ENCODE peak calls at places on chromosomes 11 and 22, in nine cellular contexts. M is left colon, Z is DMS153, Q is activated gamma-delta T cell, A is NCI-H146, G is RWPE1, D is H7, E is GOT3, J is GM03348. C is an unnamed sample.

GRCh38 chr11:69614085-69614484 is 26.9 kb upstream of the CCND1 start:
- DNase-seq in M (no peak), J (no peak), Z (no peak), Q (no peak), G (no peak), D (no peak), E (no peak), A (no peak), C (no peak)

GRCh38 chr11:1934326-1935155 is 12.6 kb upstream of the MRPL23 start:
- DNase-seq in A (no peak), D (peak), E (no peak), M (peak), Q (no peak), G (no peak), J (peak), Z (no peak), C (no peak)

GRCh38 chr22:31085493-31085824 is 4.3 kb downstream of the SMTN start:
- DNase-seq in J (peak), D (no peak), A (no peak), M (peak), Z (no peak), E (no peak), Q (no peak), G (no peak), C (no peak)

GRCh38 chr22:47316020-47316419 is 553.6 kb downstream of the TBC1D22A start:
- DNase-seq in Q (no peak), Z (peak), M (no peak), E (no peak), G (no peak), A (no peak), J (no peak), D (no peak), C (no peak)

GRCh38 chr11:122193457-122193856 is 77.4 kb upstream of the BLID start:
- DNase-seq in Z (no peak), M (no peak), Q (no peak), E (no peak), J (no peak), A (no peak), G (no peak), D (no peak), C (no peak)

GRCh38 chr11:63508009-63508408 is 2.1 kb downstream of the LGALS12 start:
- DNase-seq in D (peak), G (no peak), Q (no peak), A (peak), Z (no peak), J (no peak), M (no peak), E (no peak), C (no peak)

GRCh38 chr22:44714703-44715350 is 12.8 kb downstream of the PRR5 start:
- DNase-seq in Q (no peak), D (no peak), M (no peak), J (no peak), A (no peak), E (no peak), Z (no peak), G (no peak), C (no peak)

GRCh38 chr11:94020777-94021615 is at the start of gene HEPHL1:
- DNase-seq in J (no peak), D (no peak), E (no peak), G (no peak), A (no peak), M (no peak), Z (no peak), Q (no peak), C (peak)

GRCh38 chr11:85299247-85299646 is 327.9 kb downstream of the DLG2 start:
- DNase-seq in E (no peak), A (no peak), J (peak), G (no peak), Q (no peak), Z (peak), D (no peak), M (no peak), C (no peak)

GRCh38 chr11:63020671-63021255 is 5.1 kb upstream of the SLC22A8 start:
- DNase-seq in E (no peak), Z (no peak), D (peak), A (no peak), J (no peak), Q (no peak), G (no peak), M (no peak), C (no peak)

GRCh38 chr22:24330636-24331035 is 60.0 kb downstream of the SPECC1L start:
- DNase-seq in M (no peak), G (no peak), Z (no peak), A (no peak), J (no peak), E (no peak), D (no peak), Q (no peak), C (no peak)

GRCh38 chr11:78022397-78023396 is at the start of gene KCTD14:
- DNase-seq in G (no peak), A (peak), Q (no peak), Z (peak), J (peak), E (no peak), M (peak), D (peak), C (no peak)

GRCh38 chr11:107576497-107577086 is 11.1 kb upstream of the ALKBH8 start:
- DNase-seq in M (no peak), A (peak), Q (no peak), Z (no peak), G (peak), D (peak), E (no peak), J (peak), C (no peak)

GRCh38 chr11:32794439-32794838 is at the start of gene CCDC73:
- DNase-seq in M (no peak), D (no peak), A (no peak), E (no peak), Z (no peak), J (no peak), Q (no peak), G (no peak), C (no peak)

GRCh38 chr11:112795896-112796686 is 165.1 kb upstream of the NCAM1 start:
- DNase-seq in E (no peak), Z (no peak), D (no peak), M (no peak), J (no peak), G (no peak), A (no peak), Q (no peak), C (no peak)

GRCh38 chr11:61754534-61755482 is 2.4 kb downstream of the MYRF start:
- DNase-seq in A (no peak), J (no peak), Q (no peak), G (no peak), M (no peak), Z (no peak), D (no peak), E (no peak), C (no peak)

GRCh38 chr22:47337161-47337621 is 574.7 kb downstream of the TBC1D22A start:
- DNase-seq in Z (peak), G (peak), M (no peak), D (no peak), Q (no peak), A (no peak), E (peak), J (peak), C (no peak)

GRCh38 chr11:11263238-11264030 is 89.6 kb downstream of the CSNK2A3 start:
- DNase-seq in Q (no peak), Z (peak), G (no peak), A (peak), J (no peak), D (no peak), M (no peak), E (no peak), C (no peak)

GRCh38 chr11:47916361-47916841 is 64.0 kb upstream of the PTPRJ start:
- DNase-seq in D (no peak), Z (no peak), J (peak), G (no peak), E (no peak), M (no peak), A (no peak), Q (no peak), C (no peak)

GRCh38 chr22:37854946-37855345 is 5.7 kb downstream of the EIF3L start:
- DNase-seq in M (no peak), E (no peak), Z (no peak), A (no peak), J (no peak), D (no peak), Q (no peak), G (no peak), C (no peak)

GRCh38 chr11:77175021-77175842 is 47.2 kb downstream of the MYO7A start:
- DNase-seq in J (no peak), E (no peak), G (no peak), A (no peak), D (peak), Z (no peak), Q (no peak), M (no peak), C (no peak)

GRCh38 chr22:40645579-40646197 is 9.2 kb upstream of the MRTFA start:
- DNase-seq in Q (no peak), A (no peak), Z (no peak), E (no peak), J (no peak), M (no peak), G (no peak), D (no peak), C (no peak)

GRCh38 chr11:75582935-75583709 is 21.1 kb downstream of the SERPINH1 start:
- DNase-seq in E (no peak), G (peak), A (peak), J (peak), M (no peak), Z (peak), Q (no peak), D (peak), C (no peak)

GRCh38 chr11:59545179-59546020 is 34.1 kb downstream of the OR4D9 start:
- DNase-seq in M (no peak), Q (no peak), Z (no peak), G (peak), D (no peak), A (no peak), J (no peak), E (no peak), C (peak)

GRCh38 chr22:29344137-29344536 is 28.6 kb upstream of the RASL10A start:
- DNase-seq in E (no peak), G (peak), Z (peak), D (no peak), M (peak), A (peak), J (peak), Q (no peak), C (peak)

GRCh38 chr11:93054279-93054678 is 84.8 kb downstream of the MTNR1B start:
- DNase-seq in Q (no peak), J (no peak), M (no peak), D (no peak), Z (no peak), E (no peak), A (no peak), G (peak), C (no peak)

GRCh38 chr11:69943066-69943465 is 123.8 kb upstream of the FGF3 start:
- DNase-seq in Z (no peak), D (no peak), A (no peak), J (no peak), G (no peak), Q (no peak), M (no peak), E (no peak), C (no peak)

GRCh38 chr11:34180045-34180813 is 74.8 kb downstream of the NAT10 start:
- DNase-seq in A (no peak), J (no peak), G (no peak), Q (no peak), D (no peak), Z (no peak), M (no peak), E (no peak), C (no peak)

GRCh38 chr11:7667460-7667859 is 5.8 kb downstream of the CYB5R2 start:
- DNase-seq in M (no peak), D (peak), Z (no peak), E (no peak), Q (no peak), G (no peak), J (no peak), A (no peak), C (no peak)

GRCh38 chr22:40757071-40757470 is 62.1 kb downstream of the SLC25A17 start:
- DNase-seq in E (no peak), M (no peak), Q (no peak), Z (peak), D (no peak), J (no peak), A (no peak), G (peak), C (peak)

GRCh38 chr22:30926706-30927105 is 41.9 kb downstream of the MORC2 start:
- DNase-seq in J (no peak), Z (no peak), M (no peak), E (no peak), Q (no peak), D (no peak), G (no peak), A (no peak), C (no peak)

GRCh38 chr11:124768914-124769313 is 6.8 kb upstream of the ESAM start:
- DNase-seq in Z (no peak), Q (no peak), A (no peak), J (no peak), E (no peak), D (no peak), G (no peak), M (no peak), C (no peak)